ENCODE peak calls at places on chromosomes 2 and 18, in six cellular contexts. O is naive thymus-derived CD8-positive, alpha-beta T cell; V is lung microvascular endothelial cell; Y is skeletal muscle cell; D is mesenchymal stem cell; B is glutamatergic neuron. J is an unnamed sample.

GRCh38 chr2:85577386-85578242 is at the start of gene VAMP8:
- DNase-seq in O (peak), V (no peak), Y (no peak), D (peak), B (no peak), J (peak)

GRCh38 chr2:231785822-231786176 is 446 bp upstream of the COPS7B start:
- DNase-seq in O (no peak), V (no peak), Y (no peak), D (no peak), B (no peak), J (no peak)

GRCh38 chr2:196422361-196422760 is 217.2 kb upstream of the CCDC150 start:
- DNase-seq in O (no peak), V (no peak), Y (no peak), D (no peak), B (no peak), J (no peak)

GRCh38 chr18:6370410-6370809 is 44.3 kb downstream of the L3MBTL4 start:
- DNase-seq in O (no peak), V (no peak), Y (no peak), D (no peak), B (peak), J (no peak)

GRCh38 chr2:20212871-20213503 is 11.9 kb downstream of the SDC1 start:
- DNase-seq in O (no peak), V (peak), Y (no peak), D (no peak), B (no peak), J (peak)

GRCh38 chr2:58598171-58598570 is 357.0 kb upstream of the FANCL start:
- DNase-seq in O (no peak), V (no peak), Y (no peak), D (no peak), B (no peak), J (no peak)

GRCh38 chr2:120877409-120877808 is 141.7 kb downstream of the GLI2 start:
- DNase-seq in O (no peak), V (no peak), Y (no peak), D (no peak), B (no peak), J (no peak)

GRCh38 chr2:166333809-166334208 is 41.9 kb downstream of the SCN9A start:
- DNase-seq in O (no peak), V (no peak), Y (no peak), D (no peak), B (no peak), J (no peak)

GRCh38 chr2:144582651-144583361 is 62.9 kb upstream of the ZEB2 start:
- DNase-seq in O (no peak), V (peak), Y (no peak), D (no peak), B (no peak), J (peak)

GRCh38 chr2:47208852-47209606 is 53.9 kb upstream of the STPG4 start:
- DNase-seq in O (no peak), V (no peak), Y (no peak), D (peak), B (no peak), J (no peak)

GRCh38 chr18:48674198-48674721 is 135.4 kb downstream of the CTIF start:
- DNase-seq in O (no peak), V (no peak), Y (no peak), D (no peak), B (no peak), J (no peak)

GRCh38 chr18:22556271-22556990 is 138.7 kb upstream of the CTAGE1 start:
- DNase-seq in O (no peak), V (peak), Y (no peak), D (no peak), B (no peak), J (peak)

GRCh38 chr2:96856776-96857673 is 791 bp downstream of the ANKRD39 start:
- DNase-seq in O (no peak), V (peak), Y (no peak), D (peak), B (no peak), J (peak)

GRCh38 chr2:174350018-174350417 is 15.3 kb downstream of the SP9 start:
- DNase-seq in O (no peak), V (no peak), Y (no peak), D (peak), B (no peak), J (no peak)

GRCh38 chr18:13158428-13158827 is 60.1 kb upstream of the LDLRAD4 start:
- DNase-seq in O (no peak), V (no peak), Y (no peak), D (no peak), B (no peak), J (no peak)

J was measured in endothelial cell of umbilical vein.